ENCODE peak calls at places on chromosomes 4 and X, in ten cellular contexts. L is stomach, J is fibroblast of villous mesenchyme, Q is AG09309, H is tibial artery, D is uterus, I is cardiac muscle cell, O is ascending aorta, F is suprapubic skin, B is IMR-90. P is an unnamed sample.

GRCh38 chr4:150423503-150423902 is 158.4 kb upstream of the MAB21L2 start:
- DNase-seq in L (no peak), J (no peak), Q (no peak), H (no peak), D (no peak), I (no peak), O (no peak), F (no peak), B (no peak), P (no peak)

GRCh38 chrX:9141496-9141895 is 107.6 kb upstream of the FAM9B start:
- DNase-seq in L (no peak), J (peak), Q (peak), H (no peak), D (no peak), I (no peak), O (no peak), F (no peak), B (peak), P (peak)

GRCh38 chr4:109945056-109945455 is 32.4 kb downstream of the EGF start:
- DNase-seq in L (no peak), J (no peak), Q (no peak), H (no peak), D (no peak), I (no peak), O (no peak), F (no peak), B (no peak), P (no peak)

GRCh38 chrX:41596586-41596985 is 92.2 kb upstream of the GPR34 start:
- DNase-seq in L (no peak), J (no peak), Q (no peak), H (no peak), D (no peak), I (no peak), O (no peak), F (no peak), B (peak), P (peak)

GRCh38 chr4:184111433-184111832 is 106.2 kb downstream of the ENPP6 start:
- DNase-seq in L (no peak), J (no peak), Q (no peak), H (no peak), D (no peak), I (no peak), O (no peak), F (no peak), B (no peak), P (no peak)

GRCh38 chr4:8212606-8213005 is 13.5 kb downstream of the SH3TC1 start:
- DNase-seq in L (no peak), J (no peak), Q (no peak), H (no peak), D (no peak), I (no peak), O (no peak), F (no peak), B (no peak), P (no peak)

GRCh38 chr4:151540728-151541437 is 131.9 kb downstream of the FHIP1A start:
- DNase-seq in L (no peak), J (peak), Q (peak), H (no peak), D (peak), I (no peak), O (no peak), F (no peak), B (peak), P (peak)

GRCh38 chr4:168751263-168752225 is 254.7 kb downstream of the PALLD start:
- DNase-seq in L (no peak), J (peak), Q (peak), H (no peak), D (no peak), I (no peak), O (no peak), F (no peak), B (peak), P (peak)

GRCh38 chrX:145213504-145213903 is 33.8 kb upstream of the SPANXN1 start:
- DNase-seq in L (no peak), J (peak), Q (no peak), H (no peak), D (no peak), I (peak), O (no peak), F (no peak), B (no peak), P (no peak)

GRCh38 chr4:26238426-26238781 is 82.4 kb upstream of the RBPJ start:
- DNase-seq in L (no peak), J (no peak), Q (no peak), H (no peak), D (no peak), I (no peak), O (no peak), F (no peak), B (no peak), P (no peak)

GRCh38 chrX:120310861-120311631 is at the start of gene TMEM255A:
- DNase-seq in L (no peak), J (no peak), Q (no peak), H (no peak), D (peak), I (peak), O (no peak), F (no peak), B (no peak), P (no peak)

GRCh38 chrX:21479695-21480280 is 105.6 kb downstream of the CNKSR2 start:
- DNase-seq in L (no peak), J (peak), Q (peak), H (no peak), D (no peak), I (peak), O (no peak), F (no peak), B (peak), P (peak)

GRCh38 chr4:157196050-157196449 is 24.5 kb upstream of the GRIA2 start:
- DNase-seq in L (no peak), J (no peak), Q (no peak), H (no peak), D (no peak), I (no peak), O (no peak), F (no peak), B (no peak), P (no peak)

GRCh38 chr4:94267037-94267436 is 59.4 kb downstream of the SMARCAD1 start:
- DNase-seq in L (no peak), J (no peak), Q (no peak), H (no peak), D (no peak), I (no peak), O (no peak), F (no peak), B (no peak), P (no peak)

GRCh38 chr4:114015444-114015899 is 36.0 kb upstream of the ARSJ start:
- DNase-seq in L (no peak), J (peak), Q (peak), H (no peak), D (no peak), I (no peak), O (no peak), F (no peak), B (peak), P (peak)

GRCh38 chrX:64580605-64581004 is 185.4 kb upstream of the MTMR8 start:
- DNase-seq in L (no peak), J (no peak), Q (no peak), H (no peak), D (no peak), I (peak), O (no peak), F (no peak), B (no peak), P (no peak)

GRCh38 chr4:42104521-42104920 is 47.9 kb downstream of the BEND4 start:
- DNase-seq in L (no peak), J (peak), Q (no peak), H (no peak), D (no peak), I (no peak), O (no peak), F (no peak), B (peak), P (peak)

GRCh38 chr4:37324526-37324925 is 80.0 kb downstream of the NWD2 start:
- DNase-seq in L (no peak), J (no peak), Q (no peak), H (no peak), D (no peak), I (no peak), O (no peak), F (no peak), B (no peak), P (no peak)

GRCh38 chr4:41653523-41653922 is 95.0 kb downstream of the PHOX2B start:
- DNase-seq in L (no peak), J (no peak), Q (no peak), H (no peak), D (no peak), I (no peak), O (no peak), F (no peak), B (no peak), P (no peak)

GRCh38 chr4:83054928-83055327 is 19.9 kb downstream of the COPS4 start:
- DNase-seq in L (no peak), J (peak), Q (peak), H (no peak), D (no peak), I (no peak), O (no peak), F (no peak), B (peak), P (peak)

GRCh38 chr4:2244947-2245786 is 3.2 kb upstream of the HAUS3 start:
- DNase-seq in L (no peak), J (no peak), Q (no peak), H (no peak), D (no peak), I (no peak), O (no peak), F (peak), B (no peak), P (no peak)

GRCh38 chrX:13489451-13489850 is 80.0 kb upstream of the EGFL6 start:
- DNase-seq in L (peak), J (peak), Q (no peak), H (peak), D (peak), I (no peak), O (peak), F (peak), B (peak), P (peak)

GRCh38 chr4:15373363-15373762 is 54.5 kb upstream of the C1QTNF7 start:
- DNase-seq in L (no peak), J (peak), Q (no peak), H (no peak), D (no peak), I (no peak), O (no peak), F (no peak), B (peak), P (no peak)

GRCh38 chr4:18934197-18934596 is 912.6 kb upstream of the LCORL start:
- DNase-seq in L (no peak), J (peak), Q (no peak), H (no peak), D (no peak), I (no peak), O (no peak), F (no peak), B (no peak), P (no peak)

GRCh38 chrX:124594017-124594651 is 247.8 kb downstream of the SH2D1A start:
- DNase-seq in L (no peak), J (no peak), Q (no peak), H (no peak), D (no peak), I (no peak), O (no peak), F (no peak), B (no peak), P (no peak)

GRCh38 chr4:57550143-57550542 is 440.0 kb upstream of the IGFBP7 start:
- DNase-seq in L (no peak), J (no peak), Q (no peak), H (no peak), D (no peak), I (no peak), O (no peak), F (no peak), B (no peak), P (no peak)

GRCh38 chrX:9091253-9091652 is 57.3 kb upstream of the FAM9B start:
- DNase-seq in L (no peak), J (no peak), Q (no peak), H (no peak), D (no peak), I (no peak), O (no peak), F (no peak), B (no peak), P (no peak)

GRCh38 chrX:42220722-42221121 is 297.4 kb upstream of the CASK start:
- DNase-seq in L (no peak), J (no peak), Q (no peak), H (no peak), D (no peak), I (no peak), O (no peak), F (no peak), B (no peak), P (no peak)

GRCh38 chrX:46029777-46030176 is 515.4 kb downstream of the ZNF674 start:
- DNase-seq in L (no peak), J (no peak), Q (no peak), H (no peak), D (no peak), I (no peak), O (no peak), F (no peak), B (no peak), P (no peak)

GRCh38 chr4:119490335-119490734 is 138.3 kb downstream of the PDE5A start:
- DNase-seq in L (no peak), J (peak), Q (no peak), H (no peak), D (no peak), I (peak), O (no peak), F (no peak), B (peak), P (peak)

GRCh38 chr4:173381610-173382009 is 10.9 kb downstream of the SAP30 start:
- DNase-seq in L (no peak), J (no peak), Q (no peak), H (no peak), D (no peak), I (no peak), O (no peak), F (no peak), B (no peak), P (peak)

GRCh38 chr4:86934147-86934771 is 552 bp upstream of the AFF1 start:
- DNase-seq in L (no peak), J (no peak), Q (no peak), H (no peak), D (no peak), I (peak), O (no peak), F (no peak), B (no peak), P (no peak)

GRCh38 chr4:98996056-98996941 is 778 bp downstream of the METAP1 start:
- DNase-seq in L (no peak), J (peak), Q (no peak), H (no peak), D (peak), I (peak), O (no peak), F (no peak), B (peak), P (peak)

GRCh38 chrX:107480272-107480671 is 30.8 kb downstream of the FRMPD3 start:
- DNase-seq in L (no peak), J (no peak), Q (no peak), H (no peak), D (no peak), I (no peak), O (no peak), F (no peak), B (no peak), P (no peak)

GRCh38 chr4:1971456-1972200 is 37.1 kb downstream of the NELFA start:
- DNase-seq in L (no peak), J (no peak), Q (no peak), H (peak), D (no peak), I (no peak), O (no peak), F (no peak), B (no peak), P (no peak)

GRCh38 chrX:86806786-86807185 is 658.5 kb downstream of the DACH2 start:
- DNase-seq in L (no peak), J (no peak), Q (no peak), H (no peak), D (no peak), I (peak), O (no peak), F (no peak), B (peak), P (no peak)

GRCh38 chrX:1521459-1521956 is 15.5 kb downstream of the P2RY8 start:
- DNase-seq in L (no peak), J (no peak), Q (no peak), H (peak), D (no peak), I (no peak), O (no peak), F (no peak), B (no peak), P (no peak)

GRCh38 chr4:11623726-11624037 is 195.0 kb upstream of the HS3ST1 start:
- DNase-seq in L (peak), J (peak), Q (no peak), H (no peak), D (peak), I (peak), O (no peak), F (no peak), B (peak), P (peak)

GRCh38 chrX:14362731-14363130 is 166.6 kb upstream of the GLRA2 start:
- DNase-seq in L (no peak), J (peak), Q (no peak), H (no peak), D (no peak), I (no peak), O (no peak), F (no peak), B (no peak), P (peak)

GRCh38 chrX:119272882-119273806 is 37.1 kb downstream of the PGRMC1 start:
- DNase-seq in L (peak), J (peak), Q (no peak), H (no peak), D (no peak), I (peak), O (no peak), F (no peak), B (peak), P (peak)
- TF ChIP-seq CTCF in L (no peak), J (peak), Q (no peak), H (no peak), D (no peak), I (peak), O (no peak), F (no peak), B (peak), P (peak)

GRCh38 chr4:30724217-30724616 is 4.0 kb downstream of the PCDH7 start:
- DNase-seq in L (no peak), J (no peak), Q (no peak), H (no peak), D (no peak), I (peak), O (no peak), F (no peak), B (no peak), P (no peak)

GRCh38 chr4:30721353-30722091 is 1.4 kb downstream of the PCDH7 start:
- DNase-seq in L (peak), J (peak), Q (no peak), H (peak), D (peak), I (peak), O (no peak), F (no peak), B (peak), P (peak)

GRCh38 chr4:30722092-30722915 is 2.1 kb downstream of the PCDH7 start:
- DNase-seq in L (no peak), J (no peak), Q (no peak), H (peak), D (peak), I (no peak), O (no peak), F (no peak), B (no peak), P (no peak)

GRCh38 chr4:30720656-30721352 is 635 bp downstream of the PCDH7 start:
- DNase-seq in L (no peak), J (peak), Q (no peak), H (peak), D (peak), I (peak), O (no peak), F (peak), B (peak), P (peak)

DNA sequence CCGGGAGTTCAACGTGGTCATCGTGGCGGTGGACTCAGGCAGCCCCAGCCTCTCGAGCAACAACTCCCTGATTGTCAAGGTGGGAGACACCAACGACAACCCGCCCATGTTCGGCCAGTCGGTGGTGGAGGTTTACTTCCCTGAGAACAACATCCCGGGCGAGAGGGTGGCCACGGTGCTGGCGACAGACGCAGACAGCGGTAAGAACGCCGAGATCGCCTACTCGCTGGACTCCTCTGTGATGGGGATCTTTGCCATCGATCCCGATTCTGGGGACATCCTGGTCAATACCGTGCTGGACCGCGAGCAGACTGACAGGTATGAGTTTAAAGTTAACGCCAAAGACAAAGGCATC is 2.7 kb downstream of the PCDH7 start:
- DNase-seq in L (no peak), J (no peak), Q (no peak), H (peak), D (peak), I (peak), O (no peak), F (no peak), B (no peak), P (no peak)
- H3K4me3 ChIP-seq in L (peak), J (peak), Q (peak), H (peak), D (peak), I (peak), O (peak), F (peak), B (peak), P (peak)

DNA sequence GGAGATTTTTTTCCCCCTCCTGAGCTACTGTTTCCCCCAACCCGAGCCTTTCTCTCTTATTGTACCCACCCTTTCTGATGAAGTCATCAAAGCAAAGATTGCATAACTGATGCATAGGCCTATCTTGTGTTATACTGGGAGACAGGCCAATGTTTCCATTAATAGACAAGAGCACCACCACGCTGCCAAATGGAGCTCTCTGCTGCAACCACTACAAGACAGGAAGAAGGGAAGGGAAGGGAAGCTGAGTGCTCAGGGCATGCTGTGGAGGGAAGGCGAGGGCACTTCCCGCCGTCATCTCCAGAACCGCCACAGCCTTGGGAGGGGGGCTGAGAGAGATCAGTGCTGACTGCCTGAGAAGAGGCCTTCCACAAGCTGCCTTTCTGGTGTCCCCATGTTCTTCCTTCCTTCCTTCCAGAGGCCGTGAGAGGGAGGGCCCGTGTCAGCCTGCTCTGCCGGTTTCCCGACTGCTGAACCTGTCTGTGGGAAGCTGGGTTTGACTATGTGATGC is 75.0 kb downstream of the MGST2 start:
- DNase-seq in L (peak), J (peak), Q (peak), H (peak), D (peak), I (no peak), O (no peak), F (no peak), B (peak), P (peak)
- TF ChIP-seq CTCF in L (no peak), J (peak), Q (peak), H (no peak), D (peak), I (peak), O (peak), F (no peak), B (peak), P (peak)

GRCh38 chrX:68432648-68433047 is 647 bp downstream of the OPHN1 start:
- DNase-seq in L (no peak), J (no peak), Q (no peak), H (no peak), D (peak), I (peak), O (no peak), F (no peak), B (peak), P (no peak)
- H3K4me3 ChIP-seq in L (peak), J (peak), Q (peak), H (peak), D (peak), I (peak), O (peak), F (peak), B (peak), P (peak)

GRCh38 chr4:186404562-186405134 is 138.7 kb downstream of the F11 start:
- DNase-seq in L (no peak), J (no peak), Q (no peak), H (no peak), D (no peak), I (no peak), O (no peak), F (no peak), B (no peak), P (no peak)
- TF ChIP-seq CTCF in L (no peak), J (no peak), Q (no peak), H (no peak), D (no peak), I (no peak), O (no peak), F (no peak), B (no peak), P (no peak)

GRCh38 chr4:108830509-108831244 is 67.8 kb upstream of the ETNPPL start:
- DNase-seq in L (peak), J (peak), Q (no peak), H (no peak), D (no peak), I (peak), O (no peak), F (no peak), B (peak), P (peak)

GRCh38 chr4:108829981-108830492 is 67.2 kb upstream of the ETNPPL start:
- DNase-seq in L (no peak), J (no peak), Q (no peak), H (no peak), D (no peak), I (no peak), O (no peak), F (no peak), B (no peak), P (peak)

GRCh38 chr4:108828620-108829019 is 65.8 kb upstream of the ETNPPL start:
- DNase-seq in L (no peak), J (no peak), Q (no peak), H (no peak), D (no peak), I (peak), O (no peak), F (no peak), B (no peak), P (no peak)

GRCh38 chr4:108821056-108821925 is 58.4 kb upstream of the ETNPPL start:
- DNase-seq in L (no peak), J (no peak), Q (no peak), H (no peak), D (no peak), I (no peak), O (no peak), F (no peak), B (no peak), P (no peak)

GRCh38 chr4:108825737-108826136 is 62.9 kb upstream of the ETNPPL start:
- DNase-seq in L (no peak), J (no peak), Q (no peak), H (no peak), D (no peak), I (no peak), O (no peak), F (no peak), B (no peak), P (no peak)
- H3K4me3 ChIP-seq in L (no peak), J (no peak), Q (no peak), H (no peak), D (no peak), I (no peak), O (no peak), F (no peak), B (no peak), P (no peak)